ENCODE peak calls at places on chromosomes 7 and 10, in six cellular contexts. L is endothelial cell of umbilical vein, E is fibroblast of the aortic adventitia, G is neural progenitor cell, J is OCI-LY7, I is kidney. R is an unnamed sample.

GRCh38 chr10:77583527-77583926 is 54.1 kb downstream of the KCNMA1 start:
- DNase-seq in L (no peak), J (no peak), G (no peak), E (no peak), I (no peak), R (no peak)

GRCh38 chr7:112566392-112567324 is 85.9 kb downstream of the LSMEM1 start:
- DNase-seq in G (no peak), L (peak), E (no peak), J (no peak), I (no peak), R (no peak)

GRCh38 chr10:82394122-82394521 is 519.1 kb downstream of the NRG3 start:
- DNase-seq in E (no peak), J (no peak), G (no peak), I (no peak), L (peak), R (no peak)

GRCh38 chr7:164882-165660 is 27.3 kb upstream of the FAM20C start:
- DNase-seq in J (no peak), E (no peak), I (peak), L (no peak), G (no peak), R (no peak)

GRCh38 chr7:113086431-113086888 is at the start of gene GPR85:
- DNase-seq in G (peak), L (peak), E (peak), I (peak), J (no peak), R (peak)

GRCh38 chr7:15334524-15335269 is 227.1 kb downstream of the AGMO start:
- DNase-seq in E (no peak), G (no peak), L (no peak), J (no peak), I (no peak), R (no peak)

GRCh38 chr10:43962346-43963191 is 313.9 kb upstream of the ZNF32 start:
- DNase-seq in L (no peak), J (no peak), I (no peak), E (peak), G (no peak), R (peak)

GRCh38 chr10:60414877-60415585 is 25.4 kb upstream of the ANK3 start:
- DNase-seq in L (peak), I (no peak), J (no peak), G (peak), E (peak), R (peak)

GRCh38 chr10:15871823-15872222 is 11.5 kb upstream of the MINDY3 start:
- DNase-seq in J (no peak), G (no peak), L (no peak), E (peak), I (no peak), R (no peak)

GRCh38 chr10:91694170-91694794 is 61.4 kb upstream of the PPP1R3C start:
- DNase-seq in L (peak), J (peak), E (peak), I (no peak), G (peak), R (no peak)

GRCh38 chr10:93911865-93912264 is 18.1 kb downstream of the SLC35G1 start:
- DNase-seq in L (peak), G (no peak), I (no peak), J (no peak), E (no peak), R (no peak)
- H3K4me3 ChIP-seq in L (no peak), G (no peak), I (no peak), J (no peak), E (no peak), R (no peak)

DNA sequence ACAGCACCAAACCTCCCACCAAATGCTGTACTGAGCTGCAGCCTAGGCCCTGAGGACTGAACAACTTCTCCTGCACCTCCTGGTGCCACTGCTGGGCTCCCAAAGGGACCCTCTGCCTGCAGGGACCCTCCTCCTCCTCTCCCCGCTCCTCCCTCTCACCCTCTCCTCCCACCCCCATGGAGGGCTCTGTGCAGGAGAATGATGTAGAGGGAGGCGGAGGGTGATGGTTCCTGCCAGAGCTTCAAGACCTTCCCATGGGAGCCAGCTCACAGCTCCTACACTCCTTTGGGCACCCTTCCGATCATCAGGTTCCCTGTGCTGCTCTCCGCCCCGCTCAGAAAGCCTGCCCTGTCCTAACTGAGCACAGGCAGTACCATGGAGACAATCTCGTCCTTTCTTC is 97.7 kb downstream of the PRKAG2 start:
- DNase-seq in E (no peak), J (no peak), I (no peak), G (no peak), L (no peak), R (no peak)
- TF ChIP-seq CTCF in E (no peak), J (no peak), I (no peak), G (no peak), L (no peak), R (no peak)

GRCh38 chr10:72088879-72089585 is 681 bp upstream of the SPOCK2 start:
- DNase-seq in J (no peak), G (peak), I (peak), L (no peak), E (no peak), R (peak)
- H3K4me3 ChIP-seq in J (no peak), G (peak), I (no peak), L (no peak), E (no peak), R (no peak)

GRCh38 chr7:129779602-129780256 is 168.2 kb downstream of the NRF1 start:
- DNase-seq in E (no peak), I (peak), L (no peak), G (peak), J (peak), R (no peak)

GRCh38 chr7:129780257-129781127 is 169.0 kb downstream of the NRF1 start:
- DNase-seq in L (no peak), G (peak), E (no peak), I (peak), J (peak), R (peak)

GRCh38 chr7:129777993-129778769 is 166.7 kb downstream of the NRF1 start:
- DNase-seq in L (no peak), G (peak), E (no peak), J (no peak), I (no peak), R (no peak)

GRCh38 chr7:129777195-129777844 is 165.8 kb downstream of the NRF1 start:
- DNase-seq in E (no peak), I (no peak), J (no peak), L (no peak), G (peak), R (no peak)

GRCh38 chr7:129778770-129779601 is 167.5 kb downstream of the NRF1 start:
- DNase-seq in I (no peak), G (peak), E (no peak), J (no peak), L (no peak), R (no peak)
- TF ChIP-seq CTCF in I (no peak), G (peak), E (no peak), J (peak), L (no peak), R (no peak)

DNA sequence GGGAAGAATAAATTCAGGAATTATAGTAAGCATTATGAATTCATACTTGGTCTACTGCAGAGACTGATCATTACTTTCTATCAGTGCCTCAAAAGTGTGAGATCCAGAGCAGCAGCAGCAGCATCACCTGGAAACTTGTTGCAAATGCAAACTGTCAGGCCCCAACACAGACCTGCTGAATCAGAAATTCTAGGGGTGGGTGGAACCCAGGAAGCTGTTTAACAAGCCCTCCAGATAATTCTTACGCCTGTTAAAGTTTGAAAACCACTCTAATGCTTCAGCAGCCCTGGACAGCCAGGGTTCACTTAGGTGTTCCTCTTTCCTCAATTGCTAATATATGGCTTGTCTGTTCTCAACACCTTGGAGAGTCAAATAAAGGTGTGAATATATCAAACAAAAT is 19.5 kb downstream of the CACUL1 start:
- DNase-seq in I (no peak), E (no peak), G (no peak), J (no peak), L (no peak), R (no peak)
- H3K4me3 ChIP-seq in I (no peak), E (no peak), G (no peak), J (no peak), L (no peak), R (no peak)

GRCh38 chr7:129390314-129390713 is 43.9 kb upstream of the STRIP2 start:
- DNase-seq in E (no peak), J (no peak), I (no peak), G (no peak), L (no peak), R (no peak)

GRCh38 chr7:129387537-129387936 is 46.7 kb upstream of the STRIP2 start:
- DNase-seq in E (no peak), I (no peak), L (no peak), G (peak), J (no peak), R (no peak)

GRCh38 chr7:129391546-129392211 is 42.6 kb upstream of the STRIP2 start:
- DNase-seq in J (no peak), G (no peak), E (no peak), L (no peak), I (no peak), R (no peak)

GRCh38 chr7:129388353-129389098 is 45.7 kb upstream of the STRIP2 start:
- DNase-seq in I (no peak), L (no peak), E (no peak), J (no peak), G (no peak), R (no peak)

DNA sequence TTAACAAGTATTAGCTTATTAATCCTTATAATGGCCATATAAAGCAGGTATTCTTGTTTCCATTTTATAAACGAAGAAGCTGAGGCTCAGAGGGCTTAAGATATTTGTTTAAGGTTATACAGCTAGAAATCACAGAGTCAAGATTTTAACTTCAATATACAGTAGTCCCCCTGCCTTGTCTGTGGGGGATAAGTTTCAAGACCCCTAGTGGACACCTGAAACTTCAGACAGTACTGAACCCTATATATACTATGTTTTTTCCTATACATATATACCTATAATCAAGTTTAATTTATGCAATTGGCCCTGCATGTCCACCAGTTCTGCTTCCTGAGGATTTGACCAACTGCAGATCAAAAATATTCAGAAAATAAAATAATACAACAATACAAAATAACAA is 44.4 kb upstream of the STRIP2 start:
- DNase-seq in J (no peak), E (no peak), L (no peak), G (no peak), I (no peak), R (no peak)
- TF ChIP-seq CTCF in J (peak), E (no peak), L (no peak), G (peak), I (no peak), R (no peak)

DNA sequence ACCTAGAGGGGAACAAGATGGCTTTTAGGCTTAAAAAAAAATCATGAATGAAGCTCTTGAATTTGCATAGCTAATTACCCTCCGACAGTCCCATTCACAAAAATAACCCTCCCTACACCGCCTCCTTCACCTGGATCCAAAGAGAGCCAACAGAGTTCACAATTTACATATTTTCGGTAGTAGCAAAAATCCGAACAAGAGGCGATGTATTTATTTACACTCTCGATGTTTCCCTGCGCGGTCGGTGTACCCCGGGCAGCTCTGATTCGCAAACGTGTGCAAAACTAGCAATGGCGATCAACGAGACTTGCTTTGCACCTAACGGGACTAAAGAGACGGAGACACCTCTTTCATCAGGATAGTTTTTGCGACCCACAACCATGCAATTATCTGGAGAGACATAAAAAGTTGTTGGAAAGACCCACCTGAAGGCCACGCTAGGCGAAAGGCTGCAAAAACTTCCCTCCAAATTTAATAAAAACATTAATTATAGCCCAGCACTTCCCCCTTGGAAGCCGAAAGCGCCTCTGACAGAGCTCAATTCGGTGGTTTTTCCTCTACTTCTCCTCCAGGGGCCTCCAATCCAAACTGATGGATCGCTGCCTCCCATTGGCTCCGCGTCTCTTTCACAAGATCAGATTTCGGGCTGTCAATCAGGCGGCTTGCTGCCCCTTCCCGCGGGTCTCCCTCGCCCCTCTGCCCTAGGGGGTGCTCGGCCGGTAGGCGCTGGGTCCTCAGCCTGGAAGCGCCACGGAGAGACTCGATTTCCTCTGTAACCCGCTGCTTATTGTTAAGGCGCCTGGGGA is at the start of gene ETV1:
- DNase-seq in L (peak), J (no peak), G (peak), E (peak), I (peak), R (peak)
- H3K4me3 ChIP-seq in L (peak), J (no peak), G (peak), E (peak), I (peak), R (peak)

DNA sequence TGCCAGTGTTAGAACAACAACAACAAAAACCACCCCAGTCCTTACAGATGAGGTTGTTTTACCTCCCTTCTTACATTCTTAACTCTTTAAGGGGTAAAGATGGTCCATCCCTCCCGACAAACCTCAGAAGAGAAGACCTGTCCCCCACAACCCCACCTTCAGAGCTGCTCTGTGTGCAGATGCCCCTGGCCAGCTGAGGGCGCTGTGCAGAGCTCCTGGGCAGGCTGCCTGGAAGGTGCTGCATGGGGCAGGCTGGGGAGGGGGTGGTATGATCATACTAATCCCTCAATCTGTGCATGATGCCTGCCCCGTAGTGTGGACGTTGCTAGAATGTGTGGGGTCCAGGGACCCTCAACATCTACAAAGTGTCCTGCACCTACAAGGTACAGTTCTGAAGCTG is 387.1 kb downstream of the INHBA start:
- DNase-seq in I (no peak), J (no peak), L (no peak), E (no peak), G (peak), R (no peak)
- TF ChIP-seq CTCF in I (no peak), J (peak), L (peak), E (peak), G (peak), R (peak)

GRCh38 chr10:79376078-79376628 is 28.9 kb downstream of the PPIF start:
- DNase-seq in G (no peak), I (no peak), L (no peak), J (no peak), E (no peak), R (no peak)

GRCh38 chr10:79374312-79375191 is 27.3 kb downstream of the PPIF start:
- DNase-seq in I (peak), J (peak), L (peak), G (peak), E (peak), R (peak)

GRCh38 chr10:79375321-79376077 is 28.2 kb downstream of the PPIF start:
- DNase-seq in J (no peak), L (no peak), I (peak), E (peak), G (no peak), R (peak)

GRCh38 chr10:79376751-79377556 is 29.7 kb downstream of the PPIF start:
- DNase-seq in G (no peak), E (no peak), I (peak), L (no peak), J (no peak), R (no peak)

DNA sequence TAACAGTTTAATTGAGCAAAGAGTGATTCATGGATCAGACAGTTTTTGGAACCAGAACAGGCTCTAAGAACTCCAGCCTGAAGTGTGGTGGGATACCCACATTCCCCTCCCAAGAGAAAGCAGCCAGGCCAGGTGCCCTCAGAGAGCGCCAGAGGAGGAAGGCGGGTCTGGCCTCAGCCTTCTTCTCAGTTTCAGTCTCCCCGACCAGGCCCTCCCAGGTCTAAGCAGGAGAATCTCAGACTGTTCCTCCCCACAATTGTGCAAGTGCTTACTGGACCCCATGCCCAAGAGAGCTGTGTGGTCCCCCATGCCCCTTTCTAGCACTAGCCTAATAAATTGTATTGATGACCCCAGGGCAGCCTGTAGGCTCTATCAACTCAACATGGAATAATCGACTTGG is 25.6 kb downstream of the PPIF start:
- DNase-seq in L (no peak), G (no peak), J (no peak), E (no peak), I (no peak), R (no peak)
- H3K4me3 ChIP-seq in L (no peak), G (no peak), J (no peak), E (no peak), I (no peak), R (no peak)

R was measured in foreskin fibroblast.